ENCODE peak calls at places on chromosomes 12 and 14, in four cellular contexts. One of them, this sample, is unnamed.

GRCh38 chr14:73743431-73743931 is 29.3 kb upstream of the PNMA1 start:
- DNase-seq in hippocampal formation: peak; percentile 46
- DNase-seq in esophagus squamous epithelium: no peak
- DNase-seq in lower lobe of right lung: peak; percentile 77
- DNase-seq in this sample: no peak

GRCh38 chr12:88310069-88310468 is 168.0 kb downstream of the TMTC3 start:
- DNase-seq in hippocampal formation: no peak
- DNase-seq in esophagus squamous epithelium: no peak
- DNase-seq in lower lobe of right lung: no peak
- DNase-seq in this sample: peak; percentile 59

GRCh38 chr14:76805245-76805644 is 7.4 kb downstream of the ANGEL1 start:
- DNase-seq in hippocampal formation: no peak
- DNase-seq in esophagus squamous epithelium: no peak
- DNase-seq in lower lobe of right lung: no peak
- DNase-seq in this sample: no peak

GRCh38 chr14:71400821-71401447 is 493.7 kb downstream of the PCNX1 start:
- DNase-seq in hippocampal formation: no peak
- DNase-seq in esophagus squamous epithelium: no peak
- DNase-seq in lower lobe of right lung: no peak
- DNase-seq in this sample: no peak

GRCh38 chr14:56501909-56502530 is 77.6 kb upstream of the TMEM260 start:
- DNase-seq in hippocampal formation: no peak
- DNase-seq in esophagus squamous epithelium: no peak
- DNase-seq in lower lobe of right lung: no peak
- DNase-seq in this sample: no peak

GRCh38 chr12:93376436-93377251 is 1.1 kb upstream of the NUDT4 start:
- DNase-seq in hippocampal formation: peak; percentile 38
- DNase-seq in esophagus squamous epithelium: no peak
- DNase-seq in lower lobe of right lung: peak; percentile 65
- DNase-seq in this sample: no peak

GRCh38 chr14:44316647-44317432 is 190.2 kb downstream of the FSCB start:
- DNase-seq in hippocampal formation: no peak
- DNase-seq in esophagus squamous epithelium: no peak
- DNase-seq in lower lobe of right lung: no peak
- DNase-seq in this sample: peak; percentile 89

GRCh38 chr12:42859612-42860011 is 270.1 kb upstream of the PRICKLE1 start:
- DNase-seq in hippocampal formation: no peak
- DNase-seq in esophagus squamous epithelium: no peak
- DNase-seq in lower lobe of right lung: no peak
- DNase-seq in this sample: no peak

GRCh38 chr14:61076531-61076930 is 95.5 kb downstream of the SLC38A6 start:
- DNase-seq in hippocampal formation: no peak
- DNase-seq in esophagus squamous epithelium: no peak
- DNase-seq in lower lobe of right lung: no peak
- DNase-seq in this sample: no peak

GRCh38 chr12:4855121-4855924 is 54.4 kb upstream of the KCNA1 start:
- DNase-seq in hippocampal formation: peak; percentile 34
- DNase-seq in esophagus squamous epithelium: no peak
- DNase-seq in lower lobe of right lung: no peak
- DNase-seq in this sample: peak; percentile 53

GRCh38 chr12:89405626-89406342 is 53.5 kb upstream of the DUSP6 start:
- DNase-seq in hippocampal formation: no peak
- DNase-seq in esophagus squamous epithelium: no peak
- DNase-seq in lower lobe of right lung: no peak
- DNase-seq in this sample: no peak

GRCh38 chr12:86669010-86669409 is 412.8 kb upstream of the MGAT4C start:
- DNase-seq in hippocampal formation: no peak
- DNase-seq in esophagus squamous epithelium: no peak
- DNase-seq in lower lobe of right lung: no peak
- DNase-seq in this sample: no peak

GRCh38 chr12:130459916-130460315 is 122.2 kb downstream of the PIWIL1 start:
- DNase-seq in hippocampal formation: no peak
- DNase-seq in esophagus squamous epithelium: no peak
- DNase-seq in lower lobe of right lung: no peak
- DNase-seq in this sample: no peak

GRCh38 chr12:58443273-58443980 is 476.9 kb downstream of the LRIG3 start:
- DNase-seq in hippocampal formation: no peak
- DNase-seq in esophagus squamous epithelium: no peak
- DNase-seq in lower lobe of right lung: no peak
- DNase-seq in this sample: no peak

GRCh38 chr14:64730061-64730440 is 25.8 kb downstream of the PLEKHG3 start:
- DNase-seq in hippocampal formation: no peak
- DNase-seq in esophagus squamous epithelium: no peak
- DNase-seq in lower lobe of right lung: no peak
- DNase-seq in this sample: no peak

GRCh38 chr12:88153959-88154358 is 11.9 kb downstream of the TMTC3 start:
- DNase-seq in hippocampal formation: no peak
- DNase-seq in esophagus squamous epithelium: no peak
- DNase-seq in lower lobe of right lung: no peak
- DNase-seq in this sample: no peak

GRCh38 chr12:34395056-34396005 is 373.0 kb downstream of the ALG10 start:
- DNase-seq in hippocampal formation: no peak
- DNase-seq in esophagus squamous epithelium: no peak
- DNase-seq in lower lobe of right lung: peak; percentile 23
- DNase-seq in this sample: no peak

GRCh38 chr12:113955109-113955970 is 10.8 kb downstream of the RBM19 start:
- DNase-seq in hippocampal formation: no peak
- DNase-seq in esophagus squamous epithelium: no peak
- DNase-seq in lower lobe of right lung: no peak
- DNase-seq in this sample: no peak

GRCh38 chr14:29521526-29522137 is 406.0 kb downstream of the PRKD1 start:
- DNase-seq in hippocampal formation: no peak
- DNase-seq in esophagus squamous epithelium: no peak
- DNase-seq in lower lobe of right lung: no peak
- DNase-seq in this sample: peak; percentile 9

GRCh38 chr14:95233702-95234241 is 76.4 kb upstream of the DICER1 start:
- DNase-seq in hippocampal formation: no peak
- DNase-seq in esophagus squamous epithelium: no peak
- DNase-seq in lower lobe of right lung: no peak
- DNase-seq in this sample: no peak

GRCh38 chr12:68821357-68822188 is 13.6 kb downstream of the MDM2 start:
- DNase-seq in hippocampal formation: no peak
- DNase-seq in esophagus squamous epithelium: no peak
- DNase-seq in lower lobe of right lung: no peak
- DNase-seq in this sample: no peak

GRCh38 chr14:75885829-75886228 is 96.0 kb downstream of the TGFB3 start:
- DNase-seq in hippocampal formation: no peak
- DNase-seq in esophagus squamous epithelium: no peak
- DNase-seq in lower lobe of right lung: no peak
- DNase-seq in this sample: no peak

GRCh38 chr12:115338566-115339294 is 654.8 kb upstream of the TBX3 start:
- DNase-seq in hippocampal formation: no peak
- DNase-seq in esophagus squamous epithelium: no peak
- DNase-seq in lower lobe of right lung: no peak
- DNase-seq in this sample: no peak

GRCh38 chr14:105861985-105862465 is 335.6 kb downstream of the TMEM121 start:
- DNase-seq in hippocampal formation: no peak
- DNase-seq in esophagus squamous epithelium: no peak
- DNase-seq in lower lobe of right lung: no peak
- DNase-seq in this sample: no peak

GRCh38 chr12:96636895-96637294 is 147.5 kb downstream of the CFAP54 start:
- DNase-seq in hippocampal formation: no peak
- DNase-seq in esophagus squamous epithelium: no peak
- DNase-seq in lower lobe of right lung: no peak
- DNase-seq in this sample: no peak

GRCh38 chr14:96661244-96661969 is 135.8 kb upstream of the VRK1 start:
- DNase-seq in hippocampal formation: no peak
- DNase-seq in esophagus squamous epithelium: no peak
- DNase-seq in lower lobe of right lung: no peak
- DNase-seq in this sample: no peak

GRCh38 chr12:117111386-117112267 is 12.4 kb upstream of the TESC start:
- DNase-seq in hippocampal formation: no peak
- DNase-seq in esophagus squamous epithelium: no peak
- DNase-seq in lower lobe of right lung: no peak
- DNase-seq in this sample: no peak

GRCh38 chr12:68020699-68021098 is 31.5 kb downstream of the IFNG-AS1 start:
- DNase-seq in hippocampal formation: no peak
- DNase-seq in esophagus squamous epithelium: no peak
- DNase-seq in lower lobe of right lung: no peak
- DNase-seq in this sample: no peak

GRCh38 chr14:50379563-50379962 is 17.1 kb downstream of the CDKL1 start:
- DNase-seq in hippocampal formation: no peak
- DNase-seq in esophagus squamous epithelium: no peak
- DNase-seq in lower lobe of right lung: no peak
- DNase-seq in this sample: no peak

GRCh38 chr12:2167231-2167630 is 114.4 kb downstream of the CACNA1C start:
- DNase-seq in hippocampal formation: no peak
- DNase-seq in esophagus squamous epithelium: no peak
- DNase-seq in lower lobe of right lung: no peak
- DNase-seq in this sample: no peak

GRCh38 chr12:109948382-109948781 is 47.8 kb downstream of the GIT2 start:
- DNase-seq in hippocampal formation: no peak
- DNase-seq in esophagus squamous epithelium: no peak
- DNase-seq in lower lobe of right lung: no peak
- DNase-seq in this sample: no peak

GRCh38 chr14:61593330-61593729 is 102.0 kb upstream of the HIF1A start:
- DNase-seq in hippocampal formation: no peak
- DNase-seq in esophagus squamous epithelium: no peak
- DNase-seq in lower lobe of right lung: no peak
- DNase-seq in this sample: no peak

GRCh38 chr12:110564471-110564991 is 18.6 kb downstream of the PPTC7 start:
- DNase-seq in hippocampal formation: no peak
- DNase-seq in esophagus squamous epithelium: no peak
- DNase-seq in lower lobe of right lung: no peak
- DNase-seq in this sample: no peak

GRCh38 chr14:81982056-81982455 is 448.4 kb upstream of the SEL1L start:
- DNase-seq in hippocampal formation: no peak
- DNase-seq in esophagus squamous epithelium: no peak
- DNase-seq in lower lobe of right lung: no peak
- DNase-seq in this sample: no peak

GRCh38 chr12:53940448-53941014 is 1.9 kb downstream of the HOXC13 start:
- DNase-seq in hippocampal formation: no peak
- DNase-seq in esophagus squamous epithelium: no peak
- DNase-seq in lower lobe of right lung: no peak
- DNase-seq in this sample: no peak

GRCh38 chr12:54592316-54592715 is 3.9 kb upstream of the PPP1R1A start:
- DNase-seq in hippocampal formation: no peak
- DNase-seq in esophagus squamous epithelium: no peak
- DNase-seq in lower lobe of right lung: no peak
- DNase-seq in this sample: no peak